ENCODE peak calls at places on chromosomes 1 and 21, in eight cellular contexts. W, C, O, Z, T, N, G and M are unnamed samples.

GRCh38 chr1:30648408-30649000 is 74.9 kb downstream of the MATN1 start:
- DNase-seq in G (no peak), Z (no peak), O (no peak), C (no peak), T (no peak), W (no peak), N (no peak), M (no peak)

GRCh38 chr1:154344977-154345837 is 19.9 kb downstream of the ATP8B2 start:
- DNase-seq in G (peak), O (peak), T (peak), Z (peak), N (no peak), W (peak), C (no peak), M (peak)

GRCh38 chr1:15595809-15596730 is 11.2 kb upstream of the AGMAT start:
- DNase-seq in T (no peak), W (no peak), G (no peak), C (no peak), O (no peak), Z (no peak), N (no peak), M (no peak)

GRCh38 chr1:100463809-100464424 is 74.0 kb upstream of the GPR88 start:
- DNase-seq in W (peak), Z (no peak), T (peak), O (peak), C (peak), G (peak), N (peak), M (peak)

GRCh38 chr1:78168306-78168705 is 122.5 kb downstream of the GIPC2 start:
- DNase-seq in Z (no peak), T (no peak), G (no peak), O (no peak), C (peak), N (no peak), W (no peak), M (no peak)

GRCh38 chr1:155968670-155969069 is 9.7 kb downstream of the ARHGEF2 start:
- DNase-seq in W (no peak), T (peak), Z (no peak), G (no peak), N (peak), O (peak), C (no peak), M (no peak)

GRCh38 chr1:106944721-106945120 is 111.8 kb upstream of the PRMT6 start:
- DNase-seq in C (no peak), Z (no peak), G (no peak), W (no peak), N (no peak), O (no peak), T (no peak), M (no peak)

GRCh38 chr1:42825058-42825851 is 8.1 kb upstream of the SVBP start:
- DNase-seq in T (no peak), C (no peak), O (no peak), Z (no peak), G (no peak), N (no peak), W (no peak), M (no peak)

GRCh38 chr1:9672444-9672843 is 20.9 kb downstream of the PIK3CD start:
- DNase-seq in Z (no peak), W (no peak), N (no peak), T (no peak), O (no peak), G (no peak), C (no peak), M (no peak)

GRCh38 chr1:54716299-54717047 is 812 bp downstream of the TTC4 start:
- DNase-seq in W (no peak), C (no peak), O (no peak), Z (no peak), T (peak), N (no peak), G (no peak), M (no peak)

GRCh38 chr1:203512830-203513578 is 19.1 kb downstream of the OPTC start:
- DNase-seq in W (peak), N (no peak), T (peak), O (peak), Z (no peak), G (no peak), C (peak), M (no peak)

GRCh38 chr21:34967509-34968289 is 81.4 kb downstream of the RUNX1 start:
- DNase-seq in W (no peak), Z (no peak), C (peak), G (peak), T (no peak), N (no peak), O (no peak), M (no peak)

GRCh38 chr1:205188132-205188531 is 23.4 kb downstream of the DSTYK start:
- DNase-seq in N (no peak), Z (no peak), W (no peak), T (peak), O (no peak), C (no peak), G (no peak), M (no peak)

GRCh38 chr1:234656981-234657651 is 47.1 kb upstream of the IRF2BP2 start:
- DNase-seq in O (peak), T (peak), W (peak), G (no peak), C (peak), N (no peak), Z (no peak), M (no peak)

GRCh38 chr1:41846595-41846994 is 72.1 kb downstream of the HIVEP3 start:
- DNase-seq in C (no peak), N (no peak), T (peak), G (no peak), W (no peak), O (peak), Z (no peak), M (no peak)

GRCh38 chr1:19892628-19893168 is 10.5 kb downstream of the OTUD3 start:
- DNase-seq in W (no peak), N (no peak), Z (no peak), T (peak), G (no peak), C (peak), O (no peak), M (no peak)

GRCh38 chr1:162020145-162020544 is 3.5 kb downstream of the OLFML2B start:
- DNase-seq in W (no peak), G (no peak), N (no peak), Z (no peak), O (no peak), T (peak), C (no peak), M (no peak)

GRCh38 chr1:206001476-206001888 is 1.7 kb downstream of the RAB7B start:
- DNase-seq in G (no peak), W (peak), O (peak), T (peak), N (no peak), C (peak), Z (no peak), M (no peak)

GRCh38 chr1:81113688-81114087 is 687.0 kb upstream of the ADGRL2 start:
- DNase-seq in W (no peak), C (peak), N (no peak), G (no peak), T (peak), O (no peak), Z (no peak), M (no peak)

GRCh38 chr1:101567582-101568189 is 330.9 kb downstream of the S1PR1 start:
- DNase-seq in T (peak), O (peak), C (no peak), N (peak), G (peak), Z (peak), W (no peak), M (no peak)

GRCh38 chr1:101200513-101200912 is 36.3 kb upstream of the S1PR1 start:
- DNase-seq in C (no peak), T (peak), Z (no peak), W (no peak), N (no peak), G (no peak), O (peak), M (no peak)

GRCh38 chr1:11289064-11289463 is 16.1 kb downstream of the UBIAD1 start:
- DNase-seq in Z (no peak), N (no peak), G (no peak), O (no peak), W (no peak), T (no peak), C (no peak), M (no peak)